ENCODE peak calls at places on chromosomes 6 and 20, in seven cellular contexts. N is left ventricle myocardium inferior; M is fibroblast of mammary gland; G is CD8-positive, alpha-beta T cell; R is PC-9; V is HL-60; D is body of pancreas. I is an unnamed sample.

GRCh38 chr6:6890400-6890858 is 217.3 kb upstream of the RREB1 start:
- DNase-seq in N (peak; percentile 50), M (peak; percentile 16), G (no peak), R (no peak), V (no peak), D (peak; percentile 61), I (no peak)

GRCh38 chr6:40550096-40550731 is 37.0 kb downstream of the LRFN2 start:
- DNase-seq in N (no peak), M (peak; percentile 57), G (no peak), R (no peak), V (peak; percentile 7), D (peak; percentile 52), I (peak; percentile 19)

GRCh38 chr6:44042261-44043035 is 84.8 kb downstream of the MRPL14 start:
- DNase-seq in N (no peak), M (no peak), G (no peak), R (no peak), V (no peak), D (no peak), I (no peak)

GRCh38 chr6:72748759-72749158 is 126.9 kb downstream of the KCNQ5 start:
- DNase-seq in N (no peak), M (peak; percentile 86), G (no peak), R (no peak), V (no peak), D (no peak), I (no peak)

GRCh38 chr6:48315051-48315719 is 204.2 kb upstream of the PTCHD4 start:
- DNase-seq in N (no peak), M (no peak), G (no peak), R (no peak), V (no peak), D (no peak), I (no peak)

GRCh38 chr6:72861935-72862432 is 240.1 kb downstream of the KCNQ5 start:
- DNase-seq in N (no peak), M (peak; percentile 64), G (no peak), R (no peak), V (peak; percentile 11), D (no peak), I (no peak)

GRCh38 chr20:48604936-48605335 is 222.9 kb downstream of the PREX1 start:
- DNase-seq in N (no peak), M (no peak), G (no peak), R (no peak), V (no peak), D (no peak), I (no peak)

GRCh38 chr6:41489284-41489851 is 56.8 kb upstream of the FOXP4 start:
- DNase-seq in N (peak; percentile 32), M (peak; percentile 77), G (no peak), R (no peak), V (no peak), D (no peak), I (no peak)

GRCh38 chr6:136614350-136614749 is 64.1 kb upstream of the MAP7 start:
- DNase-seq in N (no peak), M (no peak), G (no peak), R (no peak), V (no peak), D (no peak), I (no peak)

GRCh38 chr6:112990971-112991370 is 643.8 kb downstream of the RFPL4B start:
- DNase-seq in N (no peak), M (no peak), G (no peak), R (no peak), V (no peak), D (no peak), I (no peak)

GRCh38 chr6:6332240-6332639 is 11.8 kb upstream of the F13A1 start:
- DNase-seq in N (no peak), M (no peak), G (no peak), R (no peak), V (peak; percentile 31), D (no peak), I (peak; percentile 84)

GRCh38 chr20:43844778-43845614 is 69.7 kb upstream of the TOX2 start:
- DNase-seq in N (peak; percentile 25), M (peak; percentile 97), G (no peak), R (peak; percentile 98), V (no peak), D (no peak), I (no peak)

GRCh38 chr20:43842126-43843020 is 72.3 kb upstream of the TOX2 start:
- DNase-seq in N (no peak), M (peak; percentile 14), G (no peak), R (no peak), V (no peak), D (no peak), I (no peak)

GRCh38 chr20:43840382-43841070 is 74.1 kb upstream of the TOX2 start:
- DNase-seq in N (no peak), M (peak; percentile 40), G (peak; percentile 7), R (no peak), V (no peak), D (no peak), I (peak; percentile 39)

GRCh38 chr20:43843965-43844660 is 70.5 kb upstream of the TOX2 start:
- DNase-seq in N (no peak), M (no peak), G (no peak), R (no peak), V (no peak), D (no peak), I (no peak)

GRCh38 chr20:43843096-43843964 is 71.3 kb upstream of the TOX2 start:
- DNase-seq in N (no peak), M (peak; percentile 98), G (no peak), R (peak; percentile 89), V (peak; percentile 13), D (no peak), I (peak; percentile 25)
- TF ChIP-seq CTCF in N (no peak), M (no peak), G (no peak), R (no peak), V (no peak), D (no peak), I (no peak)

GRCh38 chr6:129235167-129236072 is 352.5 kb downstream of the LAMA2 start:
- DNase-seq in N (no peak), M (peak; percentile 41), G (no peak), R (no peak), V (no peak), D (no peak), I (no peak)
- H3K4me3 ChIP-seq in N (peak overlapping the region; percentile 8), M (no peak overlapping the region), G (no peak overlapping the region), R (no peak overlapping the region), V (no peak overlapping the region), D (no peak overlapping the region), I (no peak overlapping the region)

GRCh38 chr6:12605888-12606345 is 110.7 kb upstream of the PHACTR1 start:
- DNase-seq in N (peak; percentile 15), M (peak; percentile 71), G (peak; percentile 4), R (peak; percentile 79), V (no peak), D (peak; percentile 66), I (no peak)
- TF ChIP-seq CTCF in N (peak; percentile 78), M (peak; percentile 82), G (no peak), R (peak; percentile 98), V (peak; percentile 52), D (peak; percentile 76), I (peak; percentile 79)

GRCh38 chr6:1468126-1468525 is 78.8 kb downstream of the FOXF2 start:
- DNase-seq in N (no peak), M (no peak), G (no peak), R (no peak), V (no peak), D (no peak), I (no peak)
- H3K4me3 ChIP-seq in N (no peak overlapping the region), M (no peak overlapping the region), G (no peak overlapping the region), R (no peak overlapping the region), V (no peak overlapping the region), D (no peak overlapping the region), I (no peak overlapping the region)

GRCh38 chr6:115545410-115545986 is 515.2 kb downstream of the FRK start:
- DNase-seq in N (no peak), M (no peak), G (no peak), R (no peak), V (no peak), D (peak; percentile 5), I (no peak)
- TF ChIP-seq CTCF in N (peak; percentile 55), M (peak; percentile 8), G (no peak), R (peak; percentile 27), V (no peak), D (no peak), I (peak; percentile 19)

DNA sequence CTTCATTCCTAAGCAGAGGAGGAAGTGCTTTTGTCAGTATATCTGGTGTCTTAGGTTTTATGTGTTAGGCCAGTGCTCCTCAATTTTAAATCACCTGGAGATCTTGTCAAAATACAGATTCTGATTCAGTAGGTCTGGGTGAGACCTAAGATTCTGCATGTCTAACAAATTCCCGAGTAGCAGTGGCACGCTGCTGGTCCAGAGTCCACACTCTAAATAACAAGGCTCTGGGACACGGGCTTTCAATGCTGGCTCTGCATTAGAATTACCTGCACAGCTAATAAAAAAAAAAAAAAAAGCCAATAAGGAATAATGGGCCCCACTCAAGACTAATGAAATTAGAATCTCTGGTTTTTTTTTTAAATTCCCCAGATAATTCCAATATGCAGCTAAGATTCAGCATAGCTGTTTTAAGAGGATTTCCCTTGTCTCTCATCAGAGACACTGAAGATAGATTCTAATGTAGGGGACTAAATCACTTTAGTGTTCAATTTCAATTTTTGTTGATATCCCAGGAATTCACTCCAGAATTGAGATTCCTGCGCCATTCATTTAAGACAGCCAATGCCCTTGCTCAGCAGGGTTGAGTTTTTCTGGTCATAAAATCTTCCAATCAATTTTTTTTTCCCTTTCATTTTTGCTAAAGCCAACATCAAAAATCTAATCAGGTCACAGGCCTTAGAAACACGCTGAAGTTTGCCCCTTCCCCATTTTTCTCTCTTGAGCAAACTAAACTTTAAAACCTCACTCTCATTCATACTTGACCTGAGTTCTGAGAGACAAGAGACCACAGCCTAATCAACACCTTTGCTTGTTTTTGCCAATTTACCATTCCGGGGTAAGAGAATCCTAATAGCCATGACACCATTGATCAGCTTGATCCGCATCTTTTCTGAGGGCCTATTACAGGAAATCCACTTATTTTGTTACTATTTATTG is 2.4 kb downstream of the TDP2 start:
- DNase-seq in N (no peak), M (no peak), G (no peak), R (no peak), V (no peak), D (no peak), I (no peak)
- H3K4me3 ChIP-seq in N (no peak overlapping the region), M (no peak overlapping the region), G (no peak overlapping the region), R (peak overlapping the region; percentile 98), V (no peak overlapping the region), D (no peak overlapping the region), I (no peak overlapping the region)

GRCh38 chr20:53749499-53749898 is 155.9 kb upstream of the ZNF217 start:
- DNase-seq in N (no peak), M (no peak), G (no peak), R (no peak), V (no peak), D (no peak), I (no peak)
- TF ChIP-seq CTCF in N (no peak), M (no peak), G (no peak), R (no peak), V (no peak), D (no peak), I (no peak)

DNA sequence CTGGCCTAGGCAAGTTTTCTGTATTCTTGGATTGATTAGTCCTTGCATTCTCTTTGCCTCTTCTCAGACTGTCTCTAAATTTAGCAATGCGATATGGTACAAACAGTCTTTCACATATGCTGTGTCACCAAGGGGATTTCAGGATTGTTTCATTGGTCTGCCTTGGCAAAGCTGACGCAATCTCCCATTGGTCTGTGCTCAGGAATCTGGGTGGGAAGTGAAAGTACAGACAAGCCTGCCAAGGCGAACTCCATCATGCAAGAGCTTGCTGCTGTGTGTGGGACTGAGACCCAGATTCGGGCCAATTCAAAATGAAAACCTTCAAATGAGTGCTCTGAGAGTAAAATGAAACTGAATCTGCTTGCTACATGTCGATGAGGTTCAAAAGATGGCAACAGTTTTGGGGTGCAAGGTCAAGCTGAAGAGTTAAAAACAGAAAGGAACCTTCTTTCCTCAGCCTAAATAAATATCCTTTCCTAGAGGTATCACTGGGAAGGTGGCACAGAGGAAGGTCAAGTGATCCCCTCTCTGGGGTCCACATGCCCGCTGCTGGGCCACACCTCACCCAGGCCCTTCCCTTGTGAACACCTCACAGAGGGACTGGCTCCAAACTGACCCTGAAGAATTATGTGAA is 198.8 kb upstream of the PREP start:
- DNase-seq in N (peak; percentile 69), M (peak; percentile 100), G (no peak), R (peak; percentile 58), V (peak; percentile 73), D (peak; percentile 47), I (peak; percentile 95)
- H3K4me3 ChIP-seq in N (peak overlapping the region; percentile 41), M (no peak overlapping the region), G (no peak overlapping the region), R (no peak overlapping the region), V (no peak overlapping the region), D (no peak overlapping the region), I (peak overlapping the region; percentile 7)